ENCODE peak calls at places on chromosome 21, in nine cellular contexts. O is GM23338; C is stimulated activated CD4-positive, alpha-beta T cell treated with anti-CD3 and anti-CD28 coated beads, TNF-alpha, amount 100 ng/mL, for 1 hour; H is KG1; W is lung; Z is brain microvascular endothelial cell; R is right lobe of liver; T is NCI-H345; Q is heart right ventricle. S is an unnamed sample.

GRCh38 chr21:14259669-14260458 is 43.9 kb downstream of the RBM11 start:
- DNase-seq in Q (no peak), H (no peak), T (peak), Z (peak), W (no peak), O (peak), C (no peak), R (no peak), S (peak)

GRCh38 chr21:33684923-33685560 is 42.7 kb downstream of the ITSN1 start:
- DNase-seq in H (no peak), Z (peak), T (no peak), O (peak), W (no peak), C (no peak), R (no peak), Q (no peak), S (no peak)

GRCh38 chr21:36705679-36706481 is 7.0 kb downstream of the SIM2 start:
- DNase-seq in T (no peak), Z (no peak), W (no peak), R (peak), O (peak), H (no peak), C (no peak), Q (no peak), S (no peak)

GRCh38 chr21:41112740-41113692 is 54.9 kb upstream of the BACE2 start:
- DNase-seq in Q (no peak), T (no peak), H (no peak), O (peak), W (peak), C (no peak), R (no peak), Z (peak), S (peak)

GRCh38 chr21:40166291-40166843 is 299.1 kb downstream of the PCP4 start:
- DNase-seq in Q (no peak), R (no peak), H (no peak), T (peak), O (peak), W (no peak), Z (no peak), C (no peak), S (peak)

GRCh38 chr21:35338281-35338680 is 289.2 kb upstream of the RUNX1 start:
- DNase-seq in O (no peak), R (no peak), H (no peak), Q (no peak), C (no peak), Z (no peak), W (no peak), T (no peak), S (no peak)

GRCh38 chr21:35045539-35046222 is 3.4 kb downstream of the RUNX1 start:
- DNase-seq in Q (no peak), O (no peak), T (no peak), Z (no peak), H (no peak), R (no peak), W (no peak), C (peak), S (no peak)

GRCh38 chr21:41611966-41612606 is 104.1 kb upstream of the TMPRSS2 start:
- DNase-seq in R (no peak), C (no peak), Q (no peak), W (no peak), Z (no peak), O (peak), T (peak), H (no peak), S (no peak)

GRCh38 chr21:42892582-42892930 is 553 bp upstream of the NDUFV3 start:
- DNase-seq in R (no peak), T (no peak), H (no peak), W (no peak), Z (no peak), C (no peak), Q (no peak), O (no peak), S (no peak)

GRCh38 chr21:41289431-41289830 is 27.2 kb upstream of the FAM3B start:
- DNase-seq in R (no peak), Z (no peak), O (peak), Q (no peak), W (no peak), C (no peak), H (no peak), T (no peak), S (no peak)

GRCh38 chr21:16074950-16075489 is 345.2 kb downstream of the USP25 start:
- DNase-seq in Q (no peak), W (no peak), T (no peak), H (no peak), O (no peak), Z (no peak), C (no peak), R (no peak), S (no peak)

GRCh38 chr21:26391166-26391565 is 181.9 kb downstream of the CYYR1 start:
- DNase-seq in O (no peak), H (no peak), Z (no peak), W (no peak), T (no peak), R (no peak), Q (no peak), C (no peak), S (no peak)

GRCh38 chr21:14718957-14719356 is 172.8 kb upstream of the SAMSN1 start:
- DNase-seq in C (no peak), H (no peak), W (no peak), O (no peak), Z (no peak), R (no peak), Q (no peak), T (no peak), S (no peak)

GRCh38 chr21:43345746-43346409 is 81.1 kb downstream of the SIK1 start:
- DNase-seq in R (no peak), Z (peak), T (no peak), Q (no peak), H (no peak), W (no peak), O (no peak), C (no peak), S (peak)

GRCh38 chr21:41429305-41429704 is 3.3 kb downstream of the MX1 start:
- DNase-seq in W (no peak), Q (no peak), R (no peak), C (no peak), Z (no peak), T (no peak), H (no peak), O (no peak), S (no peak)

GRCh38 chr21:45894107-45894810 is 87.3 kb upstream of the COL6A1 start:
- DNase-seq in Q (peak), O (no peak), T (no peak), H (no peak), W (no peak), R (no peak), C (no peak), Z (peak), S (peak)

GRCh38 chr21:35578350-35578782 is 482.0 kb downstream of the SETD4 start:
- DNase-seq in O (no peak), R (no peak), Z (peak), H (no peak), T (no peak), C (no peak), Q (no peak), W (no peak), S (peak)

GRCh38 chr21:39381009-39381408 is 32.1 kb upstream of the HMGN1 start:
- DNase-seq in C (no peak), W (no peak), Z (no peak), H (no peak), R (no peak), O (no peak), T (no peak), Q (no peak), S (no peak)

GRCh38 chr21:30336596-30336995 is 898 bp downstream of the KRTAP27-1 start:
- DNase-seq in R (no peak), C (no peak), Z (no peak), W (no peak), H (no peak), Q (no peak), O (no peak), T (no peak), S (no peak)

GRCh38 chr21:37219766-37220432 is 47.2 kb downstream of the VPS26C start:
- DNase-seq in Z (no peak), H (no peak), W (no peak), R (peak), C (no peak), O (no peak), Q (no peak), T (no peak), S (no peak)

GRCh38 chr21:26164311-26164710 is 6.3 kb downstream of the APP start:
- DNase-seq in W (no peak), O (no peak), T (no peak), H (no peak), R (peak), C (no peak), Z (no peak), Q (no peak), S (no peak)

GRCh38 chr21:35219719-35220118 is 170.6 kb upstream of the RUNX1 start:
- DNase-seq in T (no peak), H (no peak), Q (no peak), Z (no peak), W (no peak), O (no peak), C (no peak), R (no peak), S (no peak)

GRCh38 chr21:36689324-36689723 is 9.6 kb upstream of the SIM2 start:
- DNase-seq in W (no peak), Q (no peak), C (no peak), R (no peak), T (no peak), O (no peak), H (no peak), Z (no peak), S (no peak)

GRCh38 chr21:29887313-29888009 is 52.3 kb downstream of the GRIK1 start:
- DNase-seq in R (no peak), Z (no peak), Q (no peak), T (no peak), O (no peak), C (no peak), H (no peak), W (no peak), S (no peak)

S was measured in AG08396.